ENCODE peak calls at places on chromosomes 2 and 18, in eight cellular contexts. K, W, Y, H, E, O, N and T are unnamed samples.

GRCh38 chr2:28274911-28275685 is 117.6 kb upstream of the FOSL2 start:
- DNase-seq in K (peak; percentile 97), W (peak; percentile 89), Y (no peak), H (peak; percentile 23), E (no peak), O (no peak), N (peak; percentile 84), T (peak; percentile 73)

GRCh38 chr2:30823452-30823851 is 16.2 kb upstream of the CAPN13 start:
- DNase-seq in K (no peak), W (no peak), Y (no peak), H (no peak), E (no peak), O (no peak), N (no peak), T (no peak)

GRCh38 chr2:19649785-19650380 is 251.9 kb downstream of the TTC32 start:
- DNase-seq in K (peak; percentile 100), W (peak; percentile 100), Y (peak; percentile 66), H (no peak), E (no peak), O (no peak), N (no peak), T (peak; percentile 96)

GRCh38 chr2:189798312-189799029 is 14.2 kb downstream of the PMS1 start:
- DNase-seq in K (peak; percentile 39), W (peak; percentile 80), Y (no peak), H (no peak), E (no peak), O (peak; percentile 25), N (no peak), T (peak; percentile 18)

GRCh38 chr18:58005036-58005435 is 39.0 kb upstream of the NEDD4L start:
- DNase-seq in K (peak; percentile 52), W (peak; percentile 29), Y (no peak), H (no peak), E (no peak), O (no peak), N (no peak), T (no peak)

GRCh38 chr2:45889053-45889452 is 237.6 kb downstream of the PRKCE start:
- DNase-seq in K (no peak), W (no peak), Y (no peak), H (peak; percentile 33), E (no peak), O (peak; percentile 73), N (peak; percentile 72), T (no peak)

GRCh38 chr2:61889212-61889956 is 928 bp upstream of the CCT4 start:
- DNase-seq in K (peak; percentile 65), W (no peak), Y (no peak), H (peak; percentile 20), E (no peak), O (no peak), N (peak; percentile 49), T (no peak)

GRCh38 chr2:217978536-217979150 is 24.2 kb downstream of the TNS1 start:
- DNase-seq in K (no peak), W (no peak), Y (no peak), H (peak; percentile 50), E (no peak), O (no peak), N (peak; percentile 43), T (no peak)

GRCh38 chr18:513826-514530 is 13.5 kb upstream of the COLEC12 start:
- DNase-seq in K (no peak), W (no peak), Y (no peak), H (no peak), E (no peak), O (no peak), N (no peak), T (no peak)

GRCh38 chr2:100643906-100644501 is 81.2 kb downstream of the PDCL3 start:
- DNase-seq in K (no peak), W (no peak), Y (no peak), H (no peak), E (no peak), O (no peak), N (no peak), T (no peak)

GRCh38 chr2:165758276-165758675 is 35.8 kb downstream of the GALNT3 start:
- DNase-seq in K (no peak), W (no peak), Y (no peak), H (no peak), E (no peak), O (no peak), N (no peak), T (no peak)

GRCh38 chr2:73324126-73324525 is 30.8 kb upstream of the EGR4 start:
- DNase-seq in K (no peak), W (no peak), Y (no peak), H (no peak), E (no peak), O (no peak), N (no peak), T (no peak)

GRCh38 chr2:121103969-121104368 is 181.0 kb downstream of the TFCP2L1 start:
- DNase-seq in K (no peak), W (no peak), Y (no peak), H (no peak), E (no peak), O (no peak), N (no peak), T (no peak)

GRCh38 chr2:188243381-188243780 is 48.3 kb upstream of the GULP1 start:
- DNase-seq in K (peak; percentile 38), W (no peak), Y (no peak), H (no peak), E (no peak), O (no peak), N (no peak), T (no peak)

GRCh38 chr2:189613650-189614420 is 33.2 kb upstream of the SLC40A1 start:
- DNase-seq in K (peak; percentile 86), W (peak; percentile 78), Y (no peak), H (no peak), E (no peak), O (no peak), N (no peak), T (no peak)

GRCh38 chr2:69514406-69514805 is 77.2 kb upstream of the NFU1 start:
- DNase-seq in K (no peak), W (peak; percentile 72), Y (no peak), H (peak; percentile 78), E (no peak), O (no peak), N (no peak), T (peak; percentile 81)

GRCh38 chr2:158926478-158926948 is 41.9 kb upstream of the TANC1 start:
- DNase-seq in K (peak; percentile 75), W (peak; percentile 76), Y (no peak), H (no peak), E (no peak), O (no peak), N (no peak), T (peak; percentile 55)

GRCh38 chr2:101883860-101884259 is 107.9 kb upstream of the IL1R2 start:
- DNase-seq in K (peak; percentile 78), W (peak; percentile 78), Y (no peak), H (peak; percentile 54), E (no peak), O (no peak), N (no peak), T (peak; percentile 47)

GRCh38 chr2:160835166-160835565 is 325.1 kb upstream of the TANK start:
- DNase-seq in K (no peak), W (no peak), Y (no peak), H (no peak), E (no peak), O (no peak), N (no peak), T (no peak)

GRCh38 chr2:241860184-241861078 is 1.7 kb upstream of the PDCD1 start:
- DNase-seq in K (no peak), W (no peak), Y (no peak), H (no peak), E (no peak), O (no peak), N (no peak), T (no peak)

GRCh38 chr18:8471373-8471772 is 137.9 kb upstream of the RAB12 start:
- DNase-seq in K (no peak), W (no peak), Y (no peak), H (no peak), E (no peak), O (no peak), N (no peak), T (peak; percentile 98)

GRCh38 chr2:232875256-232876070 is 5.4 kb downstream of the SNORC start:
- DNase-seq in K (no peak), W (no peak), Y (no peak), H (peak; percentile 57), E (no peak), O (no peak), N (peak; percentile 44), T (no peak)
- TF ChIP-seq CTCF in K (peak; percentile 6), W (peak; percentile 6), Y (no peak), H (peak; percentile 9), E (no peak), O (no peak), N (no peak), T (peak; percentile 9)

DNA sequence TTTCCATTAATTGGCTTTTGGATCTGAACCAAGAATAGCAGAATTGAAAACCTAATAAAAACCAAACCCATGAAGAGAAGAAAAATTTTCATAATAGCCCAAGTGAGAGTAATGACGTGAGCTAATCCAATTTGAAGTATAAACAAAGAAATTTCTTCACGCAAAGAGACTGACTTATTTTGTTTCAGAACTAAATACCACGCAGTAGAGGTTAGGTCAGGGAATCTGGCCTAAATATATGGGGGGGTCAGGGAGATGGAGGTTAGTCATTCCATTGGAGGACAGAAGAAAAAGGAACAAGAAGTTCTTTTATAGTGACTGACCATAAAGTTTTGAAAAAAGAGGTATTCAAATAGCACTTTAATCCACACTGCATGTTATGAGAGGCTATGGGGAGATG is 94.1 kb upstream of the CYP1B1 start:
- DNase-seq in K (no peak), W (no peak), Y (no peak), H (no peak), E (no peak), O (no peak), N (no peak), T (no peak)
- H3K4me3 ChIP-seq in K (no peak overlapping the region), W (no peak overlapping the region), Y (no peak overlapping the region), H (no peak overlapping the region), E (no peak overlapping the region), O (no peak overlapping the region), N (no peak overlapping the region), T (no peak overlapping the region)

GRCh38 chr2:118031566-118031965 is 17.7 kb upstream of the CCDC93 start:
- DNase-seq in K (no peak), W (no peak), Y (no peak), H (no peak), E (no peak), O (no peak), N (no peak), T (no peak)

GRCh38 chr2:118029025-118029424 is 15.2 kb upstream of the CCDC93 start:
- DNase-seq in K (no peak), W (no peak), Y (no peak), H (no peak), E (no peak), O (no peak), N (no peak), T (no peak)

GRCh38 chr2:118032169-118033013 is 18.5 kb upstream of the CCDC93 start:
- DNase-seq in K (peak; percentile 52), W (peak; percentile 57), Y (no peak), H (peak; percentile 62), E (no peak), O (no peak), N (peak; percentile 75), T (peak; percentile 9)
- TF ChIP-seq CTCF in K (peak; percentile 74), W (peak; percentile 76), Y (peak; percentile 56), H (peak; percentile 82), E (peak; percentile 41), O (peak; percentile 74), N (peak; percentile 56), T (peak; percentile 76)

DNA sequence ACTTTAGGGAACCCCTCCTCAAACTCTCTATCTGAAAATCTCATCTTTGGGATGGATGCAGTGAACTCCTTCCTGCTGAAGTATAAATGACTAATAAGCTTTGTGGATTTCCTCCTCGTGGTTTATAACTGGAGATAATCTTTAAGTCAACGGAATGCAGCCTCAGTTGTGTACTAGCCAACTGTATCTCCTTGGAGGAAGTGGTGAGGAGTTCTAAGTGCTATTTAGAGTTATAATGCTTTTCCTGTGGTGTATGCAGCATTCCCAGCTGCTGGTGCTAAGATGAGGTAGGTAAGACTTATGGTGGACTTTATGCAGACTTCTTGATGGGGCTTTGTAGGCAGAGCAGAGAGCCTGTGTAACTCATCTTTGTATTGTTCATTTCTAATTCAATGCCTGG is 90.9 kb downstream of the LYPD6B start:
- DNase-seq in K (no peak), W (no peak), Y (no peak), H (no peak), E (no peak), O (no peak), N (no peak), T (peak; percentile 15)
- H3K4me3 ChIP-seq in K (no peak overlapping the region), W (no peak overlapping the region), Y (no peak overlapping the region), H (no peak overlapping the region), E (no peak overlapping the region), O (no peak overlapping the region), N (no peak overlapping the region), T (no peak overlapping the region)